ENCODE peak calls at places on chromosomes 4 and X, in six cellular contexts. One of them, this sample, is unnamed.
A peak's percentile ranks its signal among the peaks of the same experiment; 100 is the strongest.

GRCh38 chr4:17577660-17578481 is 873 bp downstream of the LAP3 start:
- DNase-seq in spleen: peak; percentile 94
- DNase-seq in SK-N-SH: peak; percentile 77
- DNase-seq in HCT116: no peak
- DNase-seq in transverse colon: peak; percentile 57
- DNase-seq in sigmoid colon: peak; percentile 83
- DNase-seq in this sample: peak; percentile 80

GRCh38 chr4:65670331-65671031 is at the start of gene EPHA5:
- DNase-seq in HCT116: no peak
- DNase-seq in transverse colon: no peak
- DNase-seq in SK-N-SH: peak; percentile 69
- DNase-seq in spleen: peak; percentile 72
- DNase-seq in sigmoid colon: peak; percentile 78
- DNase-seq in this sample: peak; percentile 79

GRCh38 chrX:15598031-15598430 is 2.7 kb downstream of the ACE2 start:
- DNase-seq in spleen: no peak
- DNase-seq in SK-N-SH: no peak
- DNase-seq in transverse colon: no peak
- DNase-seq in sigmoid colon: no peak
- DNase-seq in HCT116: no peak
- DNase-seq in this sample: no peak

GRCh38 chr4:122749704-122750454 is 17.4 kb downstream of the BBS12 start:
- DNase-seq in spleen: no peak
- DNase-seq in HCT116: no peak
- DNase-seq in transverse colon: no peak
- DNase-seq in SK-N-SH: no peak
- DNase-seq in sigmoid colon: no peak
- DNase-seq in this sample: no peak

GRCh38 chr4:140220053-140220452 is 66.1 kb upstream of the MAML3 start:
- DNase-seq in spleen: no peak
- DNase-seq in transverse colon: no peak
- DNase-seq in HCT116: no peak
- DNase-seq in sigmoid colon: no peak
- DNase-seq in SK-N-SH: no peak
- DNase-seq in this sample: no peak

GRCh38 chr4:146638801-146639351 is at the start of gene POU4F2:
- DNase-seq in transverse colon: no peak
- DNase-seq in HCT116: no peak
- DNase-seq in SK-N-SH: peak; percentile 78
- DNase-seq in spleen: no peak
- DNase-seq in sigmoid colon: no peak
- DNase-seq in this sample: no peak

GRCh38 chr4:94419956-94420355 is 31.8 kb upstream of the PDLIM5 start:
- DNase-seq in spleen: no peak
- DNase-seq in HCT116: no peak
- DNase-seq in sigmoid colon: no peak
- DNase-seq in SK-N-SH: no peak
- DNase-seq in transverse colon: no peak
- DNase-seq in this sample: no peak

GRCh38 chrX:18873189-18873791 is 110.6 kb downstream of the PHKA2 start:
- DNase-seq in HCT116: peak; percentile 8
- DNase-seq in spleen: peak; percentile 68
- DNase-seq in sigmoid colon: peak; percentile 81
- DNase-seq in transverse colon: no peak
- DNase-seq in SK-N-SH: peak; percentile 76
- DNase-seq in this sample: no peak

GRCh38 chr4:76083386-76083785 is 8.9 kb downstream of the ART3 start:
- DNase-seq in SK-N-SH: no peak
- DNase-seq in spleen: no peak
- DNase-seq in transverse colon: no peak
- DNase-seq in HCT116: no peak
- DNase-seq in sigmoid colon: no peak
- DNase-seq in this sample: no peak

GRCh38 chr4:2080429-2081300 is 21.5 kb downstream of the NAT8L start:
- DNase-seq in HCT116: no peak
- DNase-seq in sigmoid colon: peak; percentile 57
- DNase-seq in transverse colon: peak; percentile 5
- DNase-seq in spleen: peak; percentile 65
- DNase-seq in SK-N-SH: no peak
- DNase-seq in this sample: peak; percentile 74

GRCh38 chr4:169369634-169370033 is 98.9 kb upstream of the SH3RF1 start:
- DNase-seq in spleen: no peak
- DNase-seq in HCT116: no peak
- DNase-seq in SK-N-SH: no peak
- DNase-seq in transverse colon: no peak
- DNase-seq in sigmoid colon: no peak
- DNase-seq in this sample: no peak

GRCh38 chrX:20863649-20864048 is 510.6 kb upstream of the CNKSR2 start:
- DNase-seq in spleen: no peak
- DNase-seq in transverse colon: no peak
- DNase-seq in sigmoid colon: no peak
- DNase-seq in HCT116: no peak
- DNase-seq in SK-N-SH: peak; percentile 53
- DNase-seq in this sample: no peak

GRCh38 chr4:54498661-54499111 is 159.1 kb upstream of the KIT start:
- DNase-seq in transverse colon: no peak
- DNase-seq in HCT116: no peak
- DNase-seq in SK-N-SH: no peak
- DNase-seq in sigmoid colon: no peak
- DNase-seq in spleen: no peak
- DNase-seq in this sample: no peak

GRCh38 chr4:168618577-168619265 is 121.9 kb downstream of the PALLD start:
- DNase-seq in sigmoid colon: no peak
- DNase-seq in HCT116: peak; percentile 54
- DNase-seq in transverse colon: no peak
- DNase-seq in spleen: no peak
- DNase-seq in SK-N-SH: no peak
- DNase-seq in this sample: no peak

GRCh38 chr4:76007089-76007559 is at the start of gene CXCL9:
- DNase-seq in sigmoid colon: no peak
- DNase-seq in HCT116: no peak
- DNase-seq in transverse colon: no peak
- DNase-seq in spleen: no peak
- DNase-seq in SK-N-SH: no peak
- DNase-seq in this sample: no peak

GRCh38 chr4:140448830-140449229 is 21.4 kb upstream of the CLGN start:
- DNase-seq in spleen: no peak
- DNase-seq in SK-N-SH: peak; percentile 12
- DNase-seq in HCT116: no peak
- DNase-seq in transverse colon: no peak
- DNase-seq in sigmoid colon: no peak
- DNase-seq in this sample: no peak

GRCh38 chr4:11507920-11508319 is 79.2 kb upstream of the HS3ST1 start:
- DNase-seq in transverse colon: no peak
- DNase-seq in SK-N-SH: no peak
- DNase-seq in spleen: peak; percentile 53
- DNase-seq in HCT116: no peak
- DNase-seq in sigmoid colon: no peak
- DNase-seq in this sample: no peak

GRCh38 chrX:40171513-40172168 is 73.9 kb upstream of the BCOR start:
- DNase-seq in sigmoid colon: peak; percentile 68
- DNase-seq in HCT116: no peak
- DNase-seq in spleen: peak; percentile 86
- DNase-seq in transverse colon: no peak
- DNase-seq in SK-N-SH: no peak
- DNase-seq in this sample: peak; percentile 64

GRCh38 chr4:77994194-77994721 is 62.9 kb upstream of the FRAS1 start:
- DNase-seq in SK-N-SH: peak; percentile 57
- DNase-seq in HCT116: peak; percentile 71
- DNase-seq in transverse colon: no peak
- DNase-seq in sigmoid colon: no peak
- DNase-seq in spleen: no peak
- DNase-seq in this sample: no peak

GRCh38 chr4:36508390-36508789 is 227.0 kb downstream of the DTHD1 start:
- DNase-seq in SK-N-SH: no peak
- DNase-seq in HCT116: no peak
- DNase-seq in transverse colon: no peak
- DNase-seq in sigmoid colon: no peak
- DNase-seq in spleen: no peak
- DNase-seq in this sample: no peak
- H3K27ac ChIP-seq in SK-N-SH: no peak overlapping the region
- H3K27ac ChIP-seq in HCT116: no peak overlapping the region
- H3K27ac ChIP-seq in transverse colon: no peak overlapping the region
- H3K27ac ChIP-seq in sigmoid colon: no peak overlapping the region
- H3K27ac ChIP-seq in spleen: no peak overlapping the region
- H3K27ac ChIP-seq in this sample: no peak overlapping the region

GRCh38 chr4:23878912-23879732 is 10.7 kb downstream of the PPARGC1A start:
- DNase-seq in spleen: no peak
- DNase-seq in sigmoid colon: no peak
- DNase-seq in transverse colon: no peak
- DNase-seq in HCT116: no peak
- DNase-seq in SK-N-SH: no peak
- DNase-seq in this sample: no peak
- TF ChIP-seq POLR2AphosphoS5 in spleen: no peak
- TF ChIP-seq POLR2AphosphoS5 in sigmoid colon: peak; percentile 87
- TF ChIP-seq POLR2AphosphoS5 in transverse colon: peak; percentile 11
- TF ChIP-seq POLR2AphosphoS5 in HCT116: no peak
- TF ChIP-seq POLR2AphosphoS5 in SK-N-SH: no peak
- TF ChIP-seq POLR2AphosphoS5 in this sample: no peak

GRCh38 chr4:139018501-139018900 is 2.9 kb downstream of the NOCT start:
- DNase-seq in spleen: no peak
- DNase-seq in transverse colon: no peak
- DNase-seq in SK-N-SH: no peak
- DNase-seq in sigmoid colon: no peak
- DNase-seq in HCT116: no peak
- DNase-seq in this sample: no peak

GRCh38 chr4:139015948-139016451 is 419 bp downstream of the NOCT start:
- DNase-seq in HCT116: no peak
- DNase-seq in transverse colon: peak; percentile 52
- DNase-seq in SK-N-SH: no peak
- DNase-seq in spleen: no peak
- DNase-seq in sigmoid colon: no peak
- DNase-seq in this sample: no peak

GRCh38 chr4:139018971-139019758 is 3.6 kb downstream of the NOCT start:
- DNase-seq in sigmoid colon: no peak
- DNase-seq in spleen: no peak
- DNase-seq in HCT116: no peak
- DNase-seq in SK-N-SH: peak; percentile 83
- DNase-seq in transverse colon: no peak
- DNase-seq in this sample: no peak

GRCh38 chr4:139015269-139015947 is at the start of gene NOCT:
- DNase-seq in spleen: peak; percentile 98
- DNase-seq in HCT116: peak; percentile 82
- DNase-seq in sigmoid colon: peak; percentile 91
- DNase-seq in transverse colon: peak; percentile 92
- DNase-seq in SK-N-SH: peak; percentile 91
- DNase-seq in this sample: peak; percentile 93

DNA sequence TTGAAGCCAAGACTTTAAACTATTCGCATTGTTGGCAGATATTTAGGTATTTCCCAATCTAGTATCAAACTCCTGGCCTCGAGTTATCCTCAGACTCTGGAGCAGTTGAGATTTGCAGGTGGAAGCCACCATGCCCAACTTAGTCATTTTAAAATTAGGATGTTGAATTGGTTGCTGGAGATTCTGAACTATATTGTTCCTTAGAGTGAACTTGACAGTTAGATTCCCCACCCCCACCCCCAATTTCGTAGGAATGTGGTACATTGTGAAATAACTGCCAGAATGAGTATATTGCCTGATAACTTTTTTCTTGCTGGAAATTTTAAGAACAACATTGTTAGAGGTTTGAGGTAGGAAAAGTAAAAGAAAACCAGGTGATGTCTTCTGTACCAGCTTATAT is 2.3 kb downstream of the NOCT start:
- DNase-seq in transverse colon: no peak
- DNase-seq in spleen: no peak
- DNase-seq in SK-N-SH: no peak
- DNase-seq in HCT116: no peak
- DNase-seq in sigmoid colon: no peak
- DNase-seq in this sample: no peak
- H3K4me3 ChIP-seq in transverse colon: no peak overlapping the region
- H3K4me3 ChIP-seq in spleen: no peak overlapping the region
- H3K4me3 ChIP-seq in SK-N-SH: no peak overlapping the region
- H3K4me3 ChIP-seq in HCT116: no peak overlapping the region
- H3K4me3 ChIP-seq in sigmoid colon: no peak overlapping the region
- H3K4me3 ChIP-seq in this sample: no peak overlapping the region

GRCh38 chrX:30147996-30148643 is 67.2 kb upstream of the MAGEB2 start:
- DNase-seq in HCT116: no peak
- DNase-seq in SK-N-SH: no peak
- DNase-seq in sigmoid colon: no peak
- DNase-seq in transverse colon: no peak
- DNase-seq in spleen: peak; percentile 61
- DNase-seq in this sample: no peak

GRCh38 chrX:30144971-30145731 is 70.2 kb upstream of the MAGEB2 start:
- DNase-seq in spleen: no peak
- DNase-seq in sigmoid colon: no peak
- DNase-seq in SK-N-SH: no peak
- DNase-seq in HCT116: no peak
- DNase-seq in transverse colon: no peak
- DNase-seq in this sample: no peak

GRCh38 chrX:30141966-30142365 is 73.4 kb upstream of the MAGEB2 start:
- DNase-seq in transverse colon: no peak
- DNase-seq in spleen: no peak
- DNase-seq in SK-N-SH: peak; percentile 37
- DNase-seq in sigmoid colon: no peak
- DNase-seq in HCT116: peak; percentile 43
- DNase-seq in this sample: no peak

DNA sequence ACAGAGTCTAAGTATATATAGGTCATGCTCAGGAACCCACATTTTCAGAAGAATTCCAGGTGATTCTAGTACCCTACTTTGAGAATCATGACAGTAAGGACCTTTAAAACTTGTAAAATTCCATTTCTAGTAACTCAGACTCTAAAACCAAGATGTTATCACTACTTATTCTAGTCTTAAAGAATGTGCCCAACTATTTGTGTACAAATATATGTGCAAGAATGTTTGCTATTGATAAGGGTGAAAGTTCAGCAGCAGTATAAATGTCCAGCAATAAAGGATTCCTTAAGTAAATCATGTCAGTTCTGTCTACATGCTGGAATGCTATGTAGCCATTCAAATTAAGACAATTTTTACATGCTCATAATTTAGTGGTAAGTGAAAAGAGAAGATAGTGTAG is 71.1 kb upstream of the MAGEB2 start:
- DNase-seq in HCT116: no peak
- DNase-seq in transverse colon: no peak
- DNase-seq in SK-N-SH: no peak
- DNase-seq in sigmoid colon: no peak
- DNase-seq in spleen: no peak
- DNase-seq in this sample: no peak
- H3K27ac ChIP-seq in HCT116: no peak overlapping the region
- H3K27ac ChIP-seq in transverse colon: no peak overlapping the region
- H3K27ac ChIP-seq in SK-N-SH: no peak overlapping the region
- H3K27ac ChIP-seq in sigmoid colon: no peak overlapping the region
- H3K27ac ChIP-seq in spleen: no peak overlapping the region
- H3K27ac ChIP-seq in this sample: no peak overlapping the region